ENCODE peak calls at places on chromosomes 11 and 22, in five cellular contexts. One of them, this sample, is unnamed.

GRCh38 chr22:30948930-30949342 is 19.6 kb downstream of the MORC2 start:
- DNase-seq in LHCN-M2: peak
- DNase-seq in lung microvascular endothelial cell: peak
- DNase-seq in non-pigmented ciliary epithelial cell: no peak
- DNase-seq in stimulated activated naive CD4-positive, alpha-beta T cell: no peak
- DNase-seq in this sample: no peak

GRCh38 chr11:130146797-130147196 is 12.8 kb upstream of the ST14 start:
- DNase-seq in LHCN-M2: no peak
- DNase-seq in lung microvascular endothelial cell: peak
- DNase-seq in non-pigmented ciliary epithelial cell: no peak
- DNase-seq in stimulated activated naive CD4-positive, alpha-beta T cell: no peak
- DNase-seq in this sample: no peak

GRCh38 chr11:57729479-57729878 is 11.8 kb upstream of the SELENOH start:
- DNase-seq in LHCN-M2: no peak
- DNase-seq in lung microvascular endothelial cell: no peak
- DNase-seq in non-pigmented ciliary epithelial cell: no peak
- DNase-seq in stimulated activated naive CD4-positive, alpha-beta T cell: no peak
- DNase-seq in this sample: no peak

GRCh38 chr11:71252782-71253730 is 679 bp upstream of the SHANK2 start:
- DNase-seq in LHCN-M2: peak
- DNase-seq in lung microvascular endothelial cell: no peak
- DNase-seq in non-pigmented ciliary epithelial cell: no peak
- DNase-seq in stimulated activated naive CD4-positive, alpha-beta T cell: no peak
- DNase-seq in this sample: no peak

GRCh38 chr22:35480143-35480542 is 60.5 kb upstream of the RASD2 start:
- DNase-seq in LHCN-M2: no peak
- DNase-seq in lung microvascular endothelial cell: peak
- DNase-seq in non-pigmented ciliary epithelial cell: no peak
- DNase-seq in stimulated activated naive CD4-positive, alpha-beta T cell: no peak
- DNase-seq in this sample: no peak

GRCh38 chr22:50698546-50698945 is 25.9 kb downstream of the SHANK3 start:
- DNase-seq in LHCN-M2: no peak
- DNase-seq in lung microvascular endothelial cell: peak
- DNase-seq in non-pigmented ciliary epithelial cell: no peak
- DNase-seq in stimulated activated naive CD4-positive, alpha-beta T cell: no peak
- DNase-seq in this sample: no peak

GRCh38 chr22:19958083-19959042 is 16.7 kb upstream of the TXNRD2 start:
- DNase-seq in LHCN-M2: peak
- DNase-seq in lung microvascular endothelial cell: no peak
- DNase-seq in non-pigmented ciliary epithelial cell: no peak
- DNase-seq in stimulated activated naive CD4-positive, alpha-beta T cell: no peak
- DNase-seq in this sample: no peak

GRCh38 chr11:28464252-28464867 is 356.2 kb downstream of the METTL15 start:
- DNase-seq in LHCN-M2: peak
- DNase-seq in lung microvascular endothelial cell: no peak
- DNase-seq in non-pigmented ciliary epithelial cell: no peak
- DNase-seq in stimulated activated naive CD4-positive, alpha-beta T cell: no peak
- DNase-seq in this sample: no peak

GRCh38 chr11:122632178-122632824 is 23.2 kb upstream of the UBASH3B start:
- DNase-seq in LHCN-M2: no peak
- DNase-seq in lung microvascular endothelial cell: no peak
- DNase-seq in non-pigmented ciliary epithelial cell: no peak
- DNase-seq in stimulated activated naive CD4-positive, alpha-beta T cell: no peak
- DNase-seq in this sample: no peak

GRCh38 chr11:74311352-74311926 is at the start of gene P4HA3:
- DNase-seq in LHCN-M2: no peak
- DNase-seq in lung microvascular endothelial cell: peak
- DNase-seq in non-pigmented ciliary epithelial cell: no peak
- DNase-seq in stimulated activated naive CD4-positive, alpha-beta T cell: peak
- DNase-seq in this sample: no peak

GRCh38 chr11:75204012-75204674 is 36.4 kb upstream of the TPBGL start:
- DNase-seq in LHCN-M2: no peak
- DNase-seq in lung microvascular endothelial cell: no peak
- DNase-seq in non-pigmented ciliary epithelial cell: no peak
- DNase-seq in stimulated activated naive CD4-positive, alpha-beta T cell: no peak
- DNase-seq in this sample: no peak

GRCh38 chr22:29480512-29481264 is 670 bp downstream of the NEFH start:
- DNase-seq in LHCN-M2: peak
- DNase-seq in lung microvascular endothelial cell: no peak
- DNase-seq in non-pigmented ciliary epithelial cell: no peak
- DNase-seq in stimulated activated naive CD4-positive, alpha-beta T cell: no peak
- DNase-seq in this sample: no peak

GRCh38 chr11:126355926-126356897 is 726 bp downstream of the ST3GAL4 start:
- DNase-seq in LHCN-M2: peak
- DNase-seq in lung microvascular endothelial cell: peak
- DNase-seq in non-pigmented ciliary epithelial cell: no peak
- DNase-seq in stimulated activated naive CD4-positive, alpha-beta T cell: no peak
- DNase-seq in this sample: no peak

GRCh38 chr11:117856892-117857291 is 19.6 kb downstream of the FXYD6 start:
- DNase-seq in LHCN-M2: no peak
- DNase-seq in lung microvascular endothelial cell: no peak
- DNase-seq in non-pigmented ciliary epithelial cell: no peak
- DNase-seq in stimulated activated naive CD4-positive, alpha-beta T cell: no peak
- DNase-seq in this sample: no peak

GRCh38 chr22:35835998-35836691 is 118.5 kb downstream of the APOL5 start:
- DNase-seq in LHCN-M2: peak
- DNase-seq in lung microvascular endothelial cell: peak
- DNase-seq in non-pigmented ciliary epithelial cell: no peak
- DNase-seq in stimulated activated naive CD4-positive, alpha-beta T cell: no peak
- DNase-seq in this sample: no peak

GRCh38 chr11:1948389-1948788 is 1.3 kb downstream of the MRPL23 start:
- DNase-seq in LHCN-M2: no peak
- DNase-seq in lung microvascular endothelial cell: no peak
- DNase-seq in non-pigmented ciliary epithelial cell: no peak
- DNase-seq in stimulated activated naive CD4-positive, alpha-beta T cell: no peak
- DNase-seq in this sample: no peak

GRCh38 chr22:44219101-44219870 is 38.6 kb downstream of the PARVG start:
- DNase-seq in LHCN-M2: no peak
- DNase-seq in lung microvascular endothelial cell: no peak
- DNase-seq in non-pigmented ciliary epithelial cell: no peak
- DNase-seq in stimulated activated naive CD4-positive, alpha-beta T cell: no peak
- DNase-seq in this sample: peak

GRCh38 chr11:25953015-25953414 is 378.9 kb upstream of the ANO3 start:
- DNase-seq in LHCN-M2: no peak
- DNase-seq in lung microvascular endothelial cell: no peak
- DNase-seq in non-pigmented ciliary epithelial cell: no peak
- DNase-seq in stimulated activated naive CD4-positive, alpha-beta T cell: no peak
- DNase-seq in this sample: no peak

GRCh38 chr22:39520874-39521857 is 804 bp downstream of the ATF4 start:
- DNase-seq in LHCN-M2: peak
- DNase-seq in lung microvascular endothelial cell: peak
- DNase-seq in non-pigmented ciliary epithelial cell: no peak
- DNase-seq in stimulated activated naive CD4-positive, alpha-beta T cell: peak
- DNase-seq in this sample: no peak

GRCh38 chr22:25148149-25148691 is 51.4 kb upstream of the CRYBB3 start:
- DNase-seq in LHCN-M2: no peak
- DNase-seq in lung microvascular endothelial cell: peak
- DNase-seq in non-pigmented ciliary epithelial cell: no peak
- DNase-seq in stimulated activated naive CD4-positive, alpha-beta T cell: no peak
- DNase-seq in this sample: no peak

GRCh38 chr22:30596886-30597285 is 5.2 kb upstream of the PES1 start:
- DNase-seq in LHCN-M2: no peak
- DNase-seq in lung microvascular endothelial cell: no peak
- DNase-seq in non-pigmented ciliary epithelial cell: no peak
- DNase-seq in stimulated activated naive CD4-positive, alpha-beta T cell: no peak
- DNase-seq in this sample: no peak

GRCh38 chr11:2192435-2192834 is 20.8 kb upstream of the TH start:
- DNase-seq in LHCN-M2: no peak
- DNase-seq in lung microvascular endothelial cell: no peak
- DNase-seq in non-pigmented ciliary epithelial cell: no peak
- DNase-seq in stimulated activated naive CD4-positive, alpha-beta T cell: no peak
- DNase-seq in this sample: no peak

GRCh38 chr22:30989473-30989872 is 20.4 kb downstream of the TUG1 start:
- DNase-seq in LHCN-M2: no peak
- DNase-seq in lung microvascular endothelial cell: no peak
- DNase-seq in non-pigmented ciliary epithelial cell: no peak
- DNase-seq in stimulated activated naive CD4-positive, alpha-beta T cell: no peak
- DNase-seq in this sample: no peak

GRCh38 chr11:46293616-46294015 is 16.2 kb downstream of the CREB3L1 start:
- DNase-seq in LHCN-M2: peak
- DNase-seq in lung microvascular endothelial cell: no peak
- DNase-seq in non-pigmented ciliary epithelial cell: peak
- DNase-seq in stimulated activated naive CD4-positive, alpha-beta T cell: no peak
- DNase-seq in this sample: no peak

GRCh38 chr11:104286129-104286528 is 122.2 kb upstream of the PDGFD start:
- DNase-seq in LHCN-M2: peak
- DNase-seq in lung microvascular endothelial cell: no peak
- DNase-seq in non-pigmented ciliary epithelial cell: no peak
- DNase-seq in stimulated activated naive CD4-positive, alpha-beta T cell: no peak
- DNase-seq in this sample: no peak

GRCh38 chr11:46377266-46377665 is 4.2 kb upstream of the MDK start:
- DNase-seq in LHCN-M2: no peak
- DNase-seq in lung microvascular endothelial cell: no peak
- DNase-seq in non-pigmented ciliary epithelial cell: no peak
- DNase-seq in stimulated activated naive CD4-positive, alpha-beta T cell: no peak
- DNase-seq in this sample: no peak

GRCh38 chr22:44131412-44131811 is 49.3 kb upstream of the PARVG start:
- DNase-seq in LHCN-M2: no peak
- DNase-seq in lung microvascular endothelial cell: no peak
- DNase-seq in non-pigmented ciliary epithelial cell: no peak
- DNase-seq in stimulated activated naive CD4-positive, alpha-beta T cell: no peak
- DNase-seq in this sample: no peak

GRCh38 chr22:23984430-23984829 is 4.5 kb downstream of the GSTT2 start:
- DNase-seq in LHCN-M2: no peak
- DNase-seq in lung microvascular endothelial cell: no peak
- DNase-seq in non-pigmented ciliary epithelial cell: no peak
- DNase-seq in stimulated activated naive CD4-positive, alpha-beta T cell: peak
- DNase-seq in this sample: peak

GRCh38 chr11:27390959-27391326 is 27.9 kb upstream of the CCDC34 start:
- DNase-seq in LHCN-M2: peak
- DNase-seq in lung microvascular endothelial cell: no peak
- DNase-seq in non-pigmented ciliary epithelial cell: peak
- DNase-seq in stimulated activated naive CD4-positive, alpha-beta T cell: no peak
- DNase-seq in this sample: no peak

GRCh38 chr11:81224396-81224795 is 1509.3 kb downstream of the FAM181B start:
- DNase-seq in LHCN-M2: no peak
- DNase-seq in lung microvascular endothelial cell: no peak
- DNase-seq in non-pigmented ciliary epithelial cell: no peak
- DNase-seq in stimulated activated naive CD4-positive, alpha-beta T cell: no peak
- DNase-seq in this sample: no peak

GRCh38 chr11:5251746-5252145 is 2.1 kb upstream of the HBG1 start:
- DNase-seq in LHCN-M2: no peak
- DNase-seq in lung microvascular endothelial cell: no peak
- DNase-seq in non-pigmented ciliary epithelial cell: no peak
- DNase-seq in stimulated activated naive CD4-positive, alpha-beta T cell: no peak
- DNase-seq in this sample: no peak

GRCh38 chr22:26891431-26891830 is 234.0 kb downstream of the MIAT start:
- DNase-seq in LHCN-M2: no peak
- DNase-seq in lung microvascular endothelial cell: no peak
- DNase-seq in non-pigmented ciliary epithelial cell: no peak
- DNase-seq in stimulated activated naive CD4-positive, alpha-beta T cell: no peak
- DNase-seq in this sample: peak

GRCh38 chr11:114162719-114163123 is 103.2 kb downstream of the ZBTB16 start:
- DNase-seq in LHCN-M2: peak
- DNase-seq in lung microvascular endothelial cell: peak
- DNase-seq in non-pigmented ciliary epithelial cell: peak
- DNase-seq in stimulated activated naive CD4-positive, alpha-beta T cell: no peak
- DNase-seq in this sample: no peak

GRCh38 chr22:22951035-22951434 is 63.4 kb downstream of the IGLL5 start:
- DNase-seq in LHCN-M2: no peak
- DNase-seq in lung microvascular endothelial cell: no peak
- DNase-seq in non-pigmented ciliary epithelial cell: no peak
- DNase-seq in stimulated activated naive CD4-positive, alpha-beta T cell: no peak
- DNase-seq in this sample: peak